ENCODE peak calls at places on chromosomes 7 and 10, in six cellular contexts. One of them, this sample, is unnamed.

GRCh38 chr7:53609185-53609584 is 573.8 kb downstream of the POM121L12 start:
- DNase-seq in fibroblast of pulmonary artery: no peak
- DNase-seq in DMS153: no peak
- DNase-seq in stimulated activated CD4-positive, alpha-beta T cell treated with anti-CD3 and anti-CD28 coated beads, Interleukin-1b, Interleukin-23, amount 100 ng/mL, for 24 hours: no peak
- DNase-seq in KBM-7: no peak
- DNase-seq in tibial artery: no peak
- DNase-seq in this sample: no peak

GRCh38 chr7:40918701-40919271 is 784.0 kb downstream of the SUGCT start:
- DNase-seq in fibroblast of pulmonary artery: peak; percentile 68
- DNase-seq in DMS153: no peak
- DNase-seq in stimulated activated CD4-positive, alpha-beta T cell treated with anti-CD3 and anti-CD28 coated beads, Interleukin-1b, Interleukin-23, amount 100 ng/mL, for 24 hours: no peak
- DNase-seq in KBM-7: no peak
- DNase-seq in tibial artery: no peak
- DNase-seq in this sample: no peak

GRCh38 chr7:103540986-103541385 is 95.0 kb upstream of the SLC26A5 start:
- DNase-seq in fibroblast of pulmonary artery: peak; percentile 6
- DNase-seq in DMS153: no peak
- DNase-seq in stimulated activated CD4-positive, alpha-beta T cell treated with anti-CD3 and anti-CD28 coated beads, Interleukin-1b, Interleukin-23, amount 100 ng/mL, for 24 hours: no peak
- DNase-seq in KBM-7: no peak
- DNase-seq in tibial artery: peak; percentile 72
- DNase-seq in this sample: no peak

GRCh38 chr7:22601812-22602568 is 102.0 kb upstream of the STEAP1B start:
- DNase-seq in fibroblast of pulmonary artery: peak; percentile 86
- DNase-seq in DMS153: no peak
- DNase-seq in stimulated activated CD4-positive, alpha-beta T cell treated with anti-CD3 and anti-CD28 coated beads, Interleukin-1b, Interleukin-23, amount 100 ng/mL, for 24 hours: no peak
- DNase-seq in KBM-7: no peak
- DNase-seq in tibial artery: no peak
- DNase-seq in this sample: no peak

GRCh38 chr7:1738511-1738910 is 68.4 kb downstream of the ELFN1 start:
- DNase-seq in fibroblast of pulmonary artery: no peak
- DNase-seq in DMS153: no peak
- DNase-seq in stimulated activated CD4-positive, alpha-beta T cell treated with anti-CD3 and anti-CD28 coated beads, Interleukin-1b, Interleukin-23, amount 100 ng/mL, for 24 hours: no peak
- DNase-seq in KBM-7: peak; percentile 63
- DNase-seq in tibial artery: no peak
- DNase-seq in this sample: no peak

GRCh38 chr10:1152386-1153252 is 96.4 kb downstream of the WDR37 start:
- DNase-seq in fibroblast of pulmonary artery: no peak
- DNase-seq in DMS153: no peak
- DNase-seq in stimulated activated CD4-positive, alpha-beta T cell treated with anti-CD3 and anti-CD28 coated beads, Interleukin-1b, Interleukin-23, amount 100 ng/mL, for 24 hours: no peak
- DNase-seq in KBM-7: no peak
- DNase-seq in tibial artery: no peak
- DNase-seq in this sample: peak; percentile 31

GRCh38 chr7:155979994-155980393 is 167.7 kb upstream of the SHH start:
- DNase-seq in fibroblast of pulmonary artery: no peak
- DNase-seq in DMS153: no peak
- DNase-seq in stimulated activated CD4-positive, alpha-beta T cell treated with anti-CD3 and anti-CD28 coated beads, Interleukin-1b, Interleukin-23, amount 100 ng/mL, for 24 hours: no peak
- DNase-seq in KBM-7: no peak
- DNase-seq in tibial artery: peak; percentile 12
- DNase-seq in this sample: no peak

GRCh38 chr10:110074298-110074697 is 66.5 kb downstream of the ADD3 start:
- DNase-seq in fibroblast of pulmonary artery: peak; percentile 79
- DNase-seq in DMS153: no peak
- DNase-seq in stimulated activated CD4-positive, alpha-beta T cell treated with anti-CD3 and anti-CD28 coated beads, Interleukin-1b, Interleukin-23, amount 100 ng/mL, for 24 hours: no peak
- DNase-seq in KBM-7: peak; percentile 53
- DNase-seq in tibial artery: no peak
- DNase-seq in this sample: no peak

This sample was measured in ecto neural progenitor cell.